ENCODE peak calls at places on chromosomes 5 and 9, in six cellular contexts. F is endodermal cell, A is progenitor cell of endocrine pancreas, G is breast epithelium, W is heart right ventricle, E is cardiac fibroblast. B is an unnamed sample.

GRCh38 chr9:15276328-15276969 is 30.6 kb downstream of the TTC39B start:
- DNase-seq in F (no peak), A (no peak), G (no peak), W (no peak), E (no peak), B (no peak)

GRCh38 chr9:136484153-136485048 is 1.6 kb upstream of the SEC16A start:
- DNase-seq in F (no peak), A (peak; percentile 27), G (peak; percentile 67), W (peak; percentile 43), E (peak; percentile 9), B (no peak)

GRCh38 chr9:130423272-130423671 is 21.5 kb upstream of the ASS1 start:
- DNase-seq in F (no peak), A (no peak), G (no peak), W (peak; percentile 71), E (no peak), B (no peak)

GRCh38 chr5:157148734-157149615 is 6.3 kb upstream of the MED7 start:
- DNase-seq in F (peak; percentile 89), A (peak; percentile 36), G (no peak), W (peak; percentile 68), E (peak; percentile 76), B (peak; percentile 69)

GRCh38 chr5:145718956-145719355 is 116.2 kb downstream of the PRELID2 start:
- DNase-seq in F (no peak), A (no peak), G (no peak), W (no peak), E (peak; percentile 52), B (peak; percentile 22)

GRCh38 chr9:135550344-135550918 is 4.5 kb downstream of the OBP2A start:
- DNase-seq in F (no peak), A (no peak), G (no peak), W (no peak), E (no peak), B (no peak)

GRCh38 chr5:7317751-7318150 is 78.2 kb upstream of the ADCY2 start:
- DNase-seq in F (no peak), A (no peak), G (no peak), W (no peak), E (no peak), B (no peak)

GRCh38 chr5:9239626-9240025 is 306.2 kb downstream of the SEMA5A start:
- DNase-seq in F (no peak), A (no peak), G (no peak), W (no peak), E (peak; percentile 48), B (no peak)

GRCh38 chr5:72649449-72649848 is 142.2 kb upstream of the ZNF366 start:
- DNase-seq in F (no peak), A (no peak), G (no peak), W (no peak), E (peak; percentile 62), B (peak; percentile 75)

GRCh38 chr9:129495422-129496186 is 125.3 kb downstream of the C9orf50 start:
- DNase-seq in F (peak; percentile 98), A (peak; percentile 89), G (peak; percentile 96), W (peak; percentile 96), E (peak; percentile 89), B (peak; percentile 88)

GRCh38 chr9:123928471-123929176 is 1.3 kb downstream of the DENND1A start:
- DNase-seq in F (no peak), A (no peak), G (no peak), W (peak; percentile 13), E (peak; percentile 35), B (no peak)

GRCh38 chr5:178250263-178250662 is 17.7 kb upstream of the PHYKPL start:
- DNase-seq in F (no peak), A (no peak), G (no peak), W (no peak), E (no peak), B (no peak)

GRCh38 chr5:114789773-114790402 is 379.8 kb downstream of the TRIM36 start:
- DNase-seq in F (no peak), A (no peak), G (no peak), W (no peak), E (peak; percentile 44), B (no peak)

GRCh38 chr5:142669479-142669878 is 16.4 kb downstream of the FGF1 start:
- DNase-seq in F (peak; percentile 36), A (no peak), G (no peak), W (no peak), E (no peak), B (no peak)

GRCh38 chr5:56759521-56759920 is 55.8 kb upstream of the MAP3K1 start:
- DNase-seq in F (no peak), A (no peak), G (peak; percentile 54), W (no peak), E (no peak), B (no peak)

GRCh38 chr5:110075656-110076055 is 385.9 kb downstream of the MAN2A1 start:
- DNase-seq in F (no peak), A (no peak), G (no peak), W (no peak), E (no peak), B (no peak)

GRCh38 chr5:110070836-110071235 is 381.1 kb downstream of the MAN2A1 start:
- DNase-seq in F (no peak), A (no peak), G (no peak), W (no peak), E (no peak), B (no peak)

GRCh38 chr5:110073534-110073933 is 383.8 kb downstream of the MAN2A1 start:
- DNase-seq in F (no peak), A (no peak), G (no peak), W (no peak), E (no peak), B (no peak)

GRCh38 chr5:110077147-110077546 is 387.4 kb downstream of the MAN2A1 start:
- DNase-seq in F (no peak), A (no peak), G (no peak), W (no peak), E (no peak), B (no peak)

DNA sequence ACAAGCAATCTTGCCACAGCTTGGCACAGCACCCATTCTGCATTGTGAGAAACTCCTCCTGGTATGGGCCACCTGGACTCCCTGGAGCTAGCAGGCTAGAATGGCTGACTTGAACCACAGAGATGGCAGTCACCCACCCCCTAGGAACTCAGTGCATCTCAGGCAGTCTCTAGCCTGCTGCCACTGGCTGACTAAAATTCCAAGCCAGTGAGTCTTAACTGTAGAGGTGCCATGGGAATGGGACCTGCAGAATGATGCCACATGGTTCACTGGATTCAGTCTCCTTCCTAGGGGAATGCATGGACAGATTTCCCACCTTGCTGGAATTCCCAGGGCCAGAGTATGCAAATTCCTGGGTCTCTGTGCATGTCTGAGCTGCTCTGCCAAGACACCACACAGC is 382.9 kb downstream of the MAN2A1 start:
- DNase-seq in F (no peak), A (no peak), G (no peak), W (no peak), E (no peak), B (no peak)
- TF ChIP-seq CTCF in F (no peak), A (no peak), G (no peak), W (no peak), E (no peak), B (no peak)

GRCh38 chr9:94973491-94973941 is 247.0 kb downstream of the AOPEP start:
- DNase-seq in F (no peak), A (no peak), G (no peak), W (peak; percentile 21), E (peak; percentile 61), B (peak; percentile 64)
- TF ChIP-seq CTCF in F (no peak), A (no peak), G (no peak), W (no peak), E (no peak), B (no peak)

GRCh38 chr9:26946753-26947727 is at the start of gene PLAA:
- DNase-seq in F (peak; percentile 97), A (peak; percentile 61), G (peak; percentile 82), W (peak; percentile 91), E (peak; percentile 94), B (peak; percentile 91)
- TF ChIP-seq CTCF in F (peak; percentile 48), A (peak; percentile 36), G (no peak), W (no peak), E (no peak), B (no peak)

DNA sequence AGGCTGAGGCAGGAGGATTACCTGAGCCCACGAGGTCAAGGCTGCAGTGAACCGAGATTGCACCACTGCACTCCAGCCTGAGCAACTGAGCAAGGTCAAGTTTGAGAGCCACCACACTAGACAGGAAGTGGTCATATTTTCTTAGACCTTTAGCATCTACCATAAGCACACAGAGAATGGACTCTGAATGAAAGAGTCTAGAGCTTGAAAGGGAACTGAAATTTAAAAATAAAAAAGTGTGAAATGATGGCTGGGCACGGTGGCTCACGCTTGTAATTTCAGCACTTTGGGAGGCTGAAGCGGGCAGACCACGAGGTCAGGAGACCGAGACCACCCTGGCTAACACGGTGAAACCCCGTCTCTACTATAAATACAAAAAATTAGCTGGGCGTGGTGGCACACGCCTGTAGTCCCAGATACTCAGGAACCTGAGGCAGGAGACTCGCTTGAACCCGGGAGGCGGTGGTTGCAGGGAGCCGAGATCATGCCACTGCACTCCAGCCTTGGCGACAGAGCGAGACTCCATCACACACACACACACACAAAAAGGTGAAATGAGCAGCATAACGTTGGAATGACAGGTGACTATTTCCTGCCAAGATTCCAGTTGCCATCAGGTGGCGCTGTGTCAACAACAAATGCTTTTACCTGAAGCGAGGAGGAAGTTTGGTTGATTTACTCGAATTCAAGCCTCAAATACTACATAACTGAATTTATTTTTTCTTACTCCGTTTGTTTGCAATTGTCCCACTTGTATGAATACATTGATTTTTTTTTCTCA is 21.3 kb upstream of the AK3 start:
- DNase-seq in F (peak; percentile 92), A (peak; percentile 62), G (peak; percentile 76), W (peak; percentile 74), E (peak; percentile 85), B (peak; percentile 62)
- TF ChIP-seq CTCF in F (peak; percentile 92), A (peak; percentile 87), G (peak; percentile 83), W (peak; percentile 82), E (peak; percentile 72), B (peak; percentile 84)

DNA sequence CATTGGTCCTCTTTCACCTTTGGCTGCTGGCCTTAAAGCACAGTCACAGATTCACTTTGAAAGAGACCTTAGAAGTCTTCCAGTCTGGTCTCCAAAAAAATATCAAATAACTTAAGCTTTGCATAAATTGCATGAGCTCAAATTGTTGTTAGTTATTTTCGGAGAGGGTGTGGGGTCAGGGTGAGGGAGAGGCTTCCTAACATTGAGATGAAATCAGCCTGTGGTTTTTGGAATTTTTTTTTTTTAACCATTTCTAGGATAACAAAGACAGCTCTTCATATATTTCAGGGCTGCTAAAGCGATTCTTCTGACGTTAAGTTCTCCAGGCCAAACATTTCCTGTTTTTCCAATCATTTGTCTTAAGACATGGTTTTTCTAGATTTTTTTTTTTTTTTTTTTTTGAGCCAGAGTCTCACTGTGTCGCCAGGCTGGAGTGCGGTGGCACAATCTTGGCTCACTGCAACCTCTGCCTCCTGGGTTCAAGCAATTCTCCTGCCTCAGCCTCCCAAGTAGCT is 4.5 kb downstream of the OCLN start:
- DNase-seq in F (no peak), A (no peak), G (no peak), W (no peak), E (no peak), B (no peak)
- TF ChIP-seq CTCF in F (no peak), A (no peak), G (no peak), W (no peak), E (no peak), B (no peak)

DNA sequence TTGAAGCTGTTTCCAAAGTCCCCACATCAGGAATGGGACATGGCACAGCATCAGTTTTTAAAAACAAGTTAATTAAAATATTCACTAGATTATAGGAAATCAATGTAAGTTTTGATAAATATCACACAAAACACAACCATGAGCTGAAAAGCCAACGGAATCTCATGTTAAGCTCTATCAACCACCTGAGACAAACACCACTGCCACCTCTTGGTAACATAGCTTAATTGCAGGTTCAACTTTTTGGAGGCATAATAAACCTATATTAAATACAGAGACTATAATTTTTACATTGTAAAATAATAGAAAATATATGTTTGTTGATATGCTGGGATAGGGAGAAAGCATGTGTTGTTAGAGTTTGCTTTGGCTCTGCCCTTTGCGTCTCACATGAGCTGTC is 126.1 kb downstream of the SV2C start:
- DNase-seq in F (no peak), A (no peak), G (no peak), W (no peak), E (no peak), B (no peak)
- TF ChIP-seq CTCF in F (peak; percentile 79), A (peak; percentile 33), G (no peak), W (no peak), E (no peak), B (no peak)